ENCODE peak calls at places on chromosomes 13 and 19, in five cellular contexts. I is left ventricle myocardium inferior, S is uterus, P is WERI-Rb-1, A is neuronal stem cell. C is an unnamed sample.

GRCh38 chr13:42992585-42993122 is 613 bp upstream of the EPSTI1 start:
- DNase-seq in I (no peak), S (no peak), P (no peak), A (no peak), C (no peak)

GRCh38 chr13:99830931-99831330 is 140.6 kb downstream of the ZIC5 start:
- DNase-seq in I (no peak), S (no peak), P (no peak), A (no peak), C (no peak)

GRCh38 chr13:101390461-101390860 is 25.8 kb downstream of the NALCN start:
- DNase-seq in I (no peak), S (no peak), P (no peak), A (no peak), C (no peak)

GRCh38 chr13:50845211-50845610 is 1.7 kb upstream of the DLEU7 start:
- DNase-seq in I (no peak), S (no peak), P (no peak), A (no peak), C (no peak)

GRCh38 chr13:64158910-64159309 is 2743.3 kb upstream of the PCDH20 start:
- DNase-seq in I (no peak), S (no peak), P (no peak), A (no peak), C (no peak)

GRCh38 chr19:38699027-38699346 is 45.3 kb downstream of the CAPN12 start:
- DNase-seq in I (no peak), S (no peak), P (no peak), A (no peak), C (no peak)

GRCh38 chr13:29589234-29589633 is 6.3 kb downstream of the SLC7A1 start:
- DNase-seq in I (no peak), S (no peak), P (no peak), A (peak; percentile 29), C (no peak)

GRCh38 chr19:5711025-5711424 is 8.9 kb downstream of the LONP1 start:
- DNase-seq in I (no peak), S (no peak), P (no peak), A (no peak), C (no peak)

GRCh38 chr13:49838989-49839388 is 46.5 kb upstream of the KPNA3 start:
- DNase-seq in I (no peak), S (no peak), P (no peak), A (no peak), C (no peak)

GRCh38 chr19:13441810-13442512 is 64.3 kb downstream of the CACNA1A start:
- DNase-seq in I (peak; percentile 15), S (no peak), P (no peak), A (peak; percentile 79), C (no peak)

GRCh38 chr13:49975826-49976225 is 21.0 kb upstream of the TRIM13 start:
- DNase-seq in I (no peak), S (no peak), P (no peak), A (no peak), C (no peak)

GRCh38 chr19:16569609-16570320 is 2.5 kb downstream of the SLC35E1 start:
- DNase-seq in I (no peak), S (no peak), P (no peak), A (no peak), C (no peak)

GRCh38 chr19:15439078-15439799 is 10.5 kb downstream of the WIZ start:
- DNase-seq in I (no peak), S (no peak), P (no peak), A (no peak), C (no peak)

GRCh38 chr19:44142014-44142523 is 715 bp downstream of the ZNF234 start:
- DNase-seq in I (no peak), S (no peak), P (no peak), A (no peak), C (no peak)

GRCh38 chr13:50993371-50993770 is 83.8 kb downstream of the RNASEH2B start:
- DNase-seq in I (no peak), S (no peak), P (peak; percentile 18), A (no peak), C (no peak)

GRCh38 chr13:61002686-61003085 is 413.0 kb downstream of the PCDH20 start:
- DNase-seq in I (no peak), S (no peak), P (no peak), A (no peak), C (no peak)

GRCh38 chr19:38513762-38514167 is 80.3 kb downstream of the RYR1 start:
- DNase-seq in I (no peak), S (no peak), P (no peak), A (no peak), C (no peak)

GRCh38 chr13:44396963-44397580 is 23.4 kb downstream of the SERP2 start:
- DNase-seq in I (peak; percentile 48), S (peak; percentile 61), P (peak; percentile 63), A (peak; percentile 78), C (no peak)

GRCh38 chr13:87084192-87084591 is 587.0 kb upstream of the SLITRK5 start:
- DNase-seq in I (no peak), S (no peak), P (no peak), A (no peak), C (no peak)

GRCh38 chr13:106246237-106246636 is 289.2 kb downstream of the EFNB2 start:
- DNase-seq in I (no peak), S (no peak), P (no peak), A (no peak), C (no peak)

GRCh38 chr13:30156826-30157615 is 150.3 kb downstream of the KATNAL1 start:
- DNase-seq in I (no peak), S (no peak), P (no peak), A (no peak), C (no peak)

GRCh38 chr19:53183146-53183545 is 10.0 kb downstream of the ZNF665 start:
- DNase-seq in I (no peak), S (no peak), P (no peak), A (no peak), C (no peak)

GRCh38 chr19:3278294-3278693 is 53.8 kb downstream of the CELF5 start:
- DNase-seq in I (no peak), S (no peak), P (no peak), A (no peak), C (no peak)

GRCh38 chr19:4098493-4098892 is 25.4 kb downstream of the MAP2K2 start:
- DNase-seq in I (peak; percentile 79), S (no peak), P (no peak), A (no peak), C (no peak)

DNA sequence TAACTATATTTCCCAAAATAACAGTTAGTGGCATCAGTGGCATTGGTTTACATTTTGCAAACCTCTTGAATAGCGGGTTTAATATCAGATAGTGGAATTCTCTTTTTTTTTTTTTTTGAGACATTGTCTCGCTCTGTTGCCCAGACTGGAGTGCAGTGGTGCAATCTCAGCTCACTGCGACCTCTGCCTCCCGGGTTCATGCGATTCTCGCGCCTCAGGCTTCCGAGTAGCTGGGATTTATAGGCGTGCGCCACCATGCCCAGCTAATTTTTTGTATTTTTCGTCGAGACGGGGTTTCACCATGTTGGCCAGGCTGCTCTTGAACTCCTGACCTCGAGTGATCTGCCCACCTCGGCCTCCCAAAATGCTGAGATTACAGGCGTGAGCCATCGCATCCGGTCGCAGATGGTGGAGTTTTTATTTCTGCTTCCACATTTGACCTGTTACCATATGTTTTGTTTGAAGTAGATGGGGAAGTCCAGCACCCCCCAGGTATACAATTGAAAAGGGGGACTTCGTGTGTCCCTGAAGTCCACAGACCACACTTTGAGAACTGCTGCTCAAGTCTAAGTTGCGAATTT is 40.5 kb upstream of the XPO4 start:
- DNase-seq in I (no peak), S (peak; percentile 44), P (no peak), A (no peak), C (no peak)
- H3K27ac ChIP-seq in I (no peak overlapping the region), S (peak overlapping the region; percentile 77), P (no peak overlapping the region), A (no peak overlapping the region), C (peak overlapping the region; percentile 7)

DNA sequence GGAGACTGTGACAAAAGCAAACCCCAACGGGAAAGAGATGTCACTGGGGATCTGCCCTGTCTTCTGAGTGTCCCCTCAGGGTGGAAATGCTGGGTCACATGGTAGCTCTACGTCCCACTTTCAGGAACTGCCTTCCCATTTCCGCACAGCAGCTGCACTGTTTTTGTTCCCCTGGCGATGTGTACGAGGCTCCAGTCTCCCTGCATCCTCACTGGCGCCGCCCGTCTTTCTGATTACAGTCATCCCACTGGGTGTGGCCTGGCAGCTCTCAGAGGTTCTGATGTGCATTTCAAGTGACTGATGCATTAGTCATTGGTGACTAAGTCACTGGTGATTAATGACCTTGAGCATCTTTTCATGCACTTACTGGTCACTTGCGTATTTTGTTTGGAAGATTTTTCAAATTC is 21.2 kb downstream of the PCID2 start:
- DNase-seq in I (peak; percentile 87), S (peak; percentile 61), P (no peak), A (no peak), C (peak; percentile 92)
- H3K27ac ChIP-seq in I (peak overlapping the region; percentile 82), S (peak overlapping the region; percentile 19), P (no peak overlapping the region), A (no peak overlapping the region), C (peak overlapping the region; percentile 73)

DNA sequence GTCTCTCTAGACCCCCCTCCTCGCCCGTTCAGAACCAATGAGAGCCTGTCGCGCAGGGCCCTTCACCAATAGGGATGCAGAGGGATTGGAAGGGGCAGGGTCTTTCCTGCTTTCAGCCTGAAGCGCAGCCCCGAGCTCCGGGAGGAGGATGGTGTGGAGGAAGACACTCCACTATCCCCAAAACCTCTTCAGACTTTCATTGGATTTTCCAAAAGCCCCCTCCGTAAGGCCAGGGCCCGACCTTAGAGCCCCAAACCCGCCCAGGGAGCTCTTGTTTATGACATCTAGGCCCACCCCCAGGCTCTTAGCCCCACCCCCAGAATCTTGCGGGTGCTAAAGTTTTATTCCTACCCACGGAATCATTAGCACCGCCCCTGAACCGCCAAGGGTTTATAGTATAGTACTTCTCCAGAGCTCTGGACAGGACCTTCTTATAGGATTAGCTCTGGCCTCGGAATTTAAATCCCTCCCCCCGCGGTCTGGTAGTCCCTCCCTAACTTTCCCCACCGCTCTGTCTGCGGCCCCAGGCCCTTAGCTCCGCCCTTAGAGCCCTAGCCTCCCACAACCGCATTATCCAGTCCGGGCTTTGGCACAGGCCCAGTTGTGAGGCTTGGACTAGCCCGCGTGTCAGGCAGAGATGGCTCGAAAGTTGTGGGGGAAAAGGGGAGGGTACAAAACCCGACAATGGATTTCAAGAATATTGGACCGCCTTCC is 6.6 kb upstream of the EML2 start:
- DNase-seq in I (peak; percentile 82), S (peak; percentile 28), P (peak; percentile 98), A (no peak), C (peak; percentile 78)
- H3K27ac ChIP-seq in I (peak overlapping the region; percentile 69), S (no peak overlapping the region), P (peak overlapping the region; percentile 59), A (no peak overlapping the region), C (no peak overlapping the region)

GRCh38 chr13:109572389-109572788 is 214.0 kb downstream of the IRS2 start:
- DNase-seq in I (no peak), S (no peak), P (no peak), A (no peak), C (no peak)

GRCh38 chr13:109576331-109576813 is 210.0 kb downstream of the IRS2 start:
- DNase-seq in I (no peak), S (no peak), P (no peak), A (no peak), C (no peak)

GRCh38 chr13:109575821-109576220 is 210.6 kb downstream of the IRS2 start:
- DNase-seq in I (no peak), S (no peak), P (no peak), A (no peak), C (no peak)

DNA sequence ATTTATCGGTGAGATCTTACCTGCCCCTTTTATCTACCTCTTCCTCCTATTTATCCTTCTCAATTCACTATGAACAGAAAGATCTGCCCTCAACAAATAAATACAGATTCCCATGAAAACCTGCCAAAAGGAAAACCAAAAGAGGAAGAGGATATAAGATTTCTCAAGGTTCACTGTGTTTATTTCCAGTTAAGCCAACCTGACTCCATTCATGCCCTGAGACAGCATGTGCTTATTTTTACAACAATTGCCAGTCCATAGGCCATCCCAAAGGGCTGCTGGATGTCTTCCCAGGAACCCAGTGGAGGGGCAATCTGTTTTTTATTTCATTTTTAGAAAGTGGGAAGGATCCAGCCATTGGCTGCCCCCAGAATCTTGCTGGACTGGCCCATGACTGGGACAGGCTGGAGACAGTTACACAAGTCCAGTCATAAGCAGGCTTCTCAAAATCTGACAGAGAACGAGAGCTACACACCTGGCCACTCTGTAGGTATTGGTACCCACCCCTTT is 209.1 kb downstream of the IRS2 start:
- DNase-seq in I (no peak), S (no peak), P (no peak), A (no peak), C (no peak)
- H3K27ac ChIP-seq in I (no peak overlapping the region), S (no peak overlapping the region), P (no peak overlapping the region), A (no peak overlapping the region), C (no peak overlapping the region)

C was measured in suprapubic skin.